ENCODE peak calls at places on chromosomes 6 and 20, in five cellular contexts. F is HCT116, G is SK-N-SH, I is K562, R is GM12878. B is an unnamed sample.

GRCh38 chr6:26538572-26538902 is 371 bp downstream of the HMGN4 start:
- DNase-seq in F (no peak), R (no peak), G (no peak), I (no peak), B (no peak)

GRCh38 chr6:11845664-11846577 is 67.3 kb upstream of the ADTRP start:
- DNase-seq in G (no peak), F (no peak), R (no peak), I (no peak), B (no peak)

GRCh38 chr6:162856885-162857284 is 129.1 kb downstream of the PACRG start:
- DNase-seq in I (peak; percentile 28), R (no peak), G (peak; percentile 79), F (peak; percentile 29), B (peak; percentile 20)

GRCh38 chr6:25692472-25692871 is 40.5 kb downstream of the SCGN start:
- DNase-seq in I (no peak), G (no peak), F (no peak), R (no peak), B (no peak)

GRCh38 chr6:85065831-85066230 is 301.4 kb upstream of the TBX18 start:
- DNase-seq in R (no peak), I (no peak), G (no peak), F (no peak), B (no peak)

GRCh38 chr20:45373353-45374100 is 4.6 kb downstream of the TP53TG5 start:
- DNase-seq in G (peak; percentile 83), F (peak; percentile 57), I (peak; percentile 95), R (no peak), B (peak; percentile 75)

GRCh38 chr6:70668499-70668812 is 773 bp downstream of the SMAP1 start:
- DNase-seq in R (no peak), F (peak; percentile 47), G (no peak), I (peak; percentile 54), B (no peak)

GRCh38 chr6:112251170-112251945 is 3.0 kb downstream of the LAMA4 start:
- DNase-seq in G (no peak), F (no peak), I (no peak), R (no peak), B (no peak)

GRCh38 chr20:54368578-54368977 is 106.8 kb upstream of the DOK5 start:
- DNase-seq in G (no peak), I (no peak), R (no peak), F (no peak), B (no peak)

GRCh38 chr6:154331750-154332149 is 24.9 kb downstream of the IPCEF1 start:
- DNase-seq in R (no peak), G (no peak), I (no peak), F (no peak), B (no peak)

GRCh38 chr20:39338977-39339376 is 376.8 kb downstream of the DHX35 start:
- DNase-seq in I (no peak), F (no peak), R (peak; percentile 40), G (no peak), B (no peak)

GRCh38 chr6:108616973-108617372 is 56.3 kb downstream of the FOXO3 start:
- DNase-seq in G (no peak), R (no peak), I (no peak), F (no peak), B (no peak)

GRCh38 chr20:38083338-38084048 is 49.9 kb downstream of the RPRD1B start:
- DNase-seq in F (no peak), G (no peak), R (no peak), I (peak; percentile 64), B (no peak)

GRCh38 chr20:34771680-34772081 is 53.8 kb downstream of the NCOA6 start:
- DNase-seq in R (no peak), F (no peak), I (no peak), G (no peak), B (no peak)

GRCh38 chr6:137365648-137366047 is 128.5 kb downstream of the OLIG3 start:
- DNase-seq in R (no peak), F (no peak), I (no peak), G (no peak), B (no peak)

GRCh38 chr6:137358273-137358672 is 135.9 kb downstream of the OLIG3 start:
- DNase-seq in I (no peak), R (no peak), F (no peak), G (no peak), B (no peak)

GRCh38 chr6:137363805-137364138 is 130.4 kb downstream of the OLIG3 start:
- DNase-seq in I (no peak), R (no peak), G (no peak), F (no peak), B (no peak)

GRCh38 chr6:137361701-137362100 is 132.5 kb downstream of the OLIG3 start:
- DNase-seq in R (no peak), I (no peak), G (no peak), F (no peak), B (no peak)

DNA sequence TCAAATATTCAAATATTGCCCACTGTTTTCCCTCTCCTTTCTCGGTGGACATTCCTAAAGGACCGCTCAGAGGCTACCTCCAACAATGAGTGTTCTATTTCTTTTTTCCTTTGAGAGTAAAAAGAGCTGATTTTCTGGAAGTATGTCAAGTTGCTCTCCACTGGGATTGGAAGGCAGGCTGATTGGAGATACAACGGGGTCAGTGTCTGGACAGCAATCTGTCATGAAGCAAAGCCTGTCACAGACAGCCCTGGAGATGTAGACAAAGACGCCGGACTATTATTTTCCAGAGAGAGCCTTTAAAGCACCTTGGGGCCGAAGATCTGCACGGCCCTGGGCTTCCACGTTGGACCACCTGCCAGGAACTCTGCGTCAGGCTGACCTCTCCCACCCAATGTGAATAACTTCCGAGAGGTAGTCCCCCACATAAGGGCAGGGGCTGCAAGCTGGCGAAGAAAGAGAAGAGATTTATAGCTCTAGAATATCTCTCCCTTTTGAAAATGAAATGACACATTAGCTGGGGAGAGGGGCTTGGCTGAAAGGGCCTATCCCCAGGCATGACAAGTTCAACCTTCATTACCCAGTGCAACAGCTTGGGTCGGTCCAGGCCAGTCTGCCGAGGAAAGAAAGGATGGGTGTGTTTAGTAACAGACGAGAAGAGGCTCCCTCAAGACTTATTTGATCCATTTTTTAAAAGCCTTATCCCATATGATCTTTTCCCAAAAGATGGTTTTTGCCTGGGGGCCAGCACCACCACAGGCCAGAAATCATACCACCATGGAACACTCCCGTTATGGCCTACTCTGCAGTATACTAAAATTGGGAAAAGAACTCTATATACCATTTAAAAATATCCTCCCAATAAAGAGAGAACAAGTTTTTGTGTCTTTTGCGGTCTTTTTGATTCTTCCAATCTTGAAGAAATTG is 131.1 kb downstream of the OLIG3 start:
- DNase-seq in G (no peak), I (no peak), F (no peak), R (no peak), B (no peak)
- H3K4me1 ChIP-seq in G (no peaks in the 10 kb centered on the region), I (no peaks in the 10 kb centered on the region), F (no peaks in the 10 kb centered on the region), R (no peaks in the 10 kb centered on the region), B (no peaks in the 10 kb centered on the region)

GRCh38 chr20:24763386-24764026 is 185.6 kb upstream of the CST7 start:
- DNase-seq in I (no peak), R (no peak), G (no peak), F (no peak), B (no peak)
- TF ChIP-seq REST in I (no peak), R (no peak), G (no peak), F (no peak), B (no peak)

GRCh38 chr6:22247916-22248482 is 48.8 kb downstream of the PRL start:
- DNase-seq in R (no peak), I (no peak), F (no peak), G (no peak), B (no peak)

GRCh38 chr6:22250486-22250885 is 46.4 kb downstream of the PRL start:
- DNase-seq in I (no peak), G (no peak), F (no peak), R (no peak), B (no peak)

GRCh38 chr6:22249646-22250045 is 47.2 kb downstream of the PRL start:
- DNase-seq in G (no peak), I (no peak), F (no peak), R (no peak), B (no peak)

GRCh38 chr6:22251331-22251730 is 45.5 kb downstream of the PRL start:
- DNase-seq in R (no peak), G (no peak), I (no peak), F (no peak), B (no peak)

DNA sequence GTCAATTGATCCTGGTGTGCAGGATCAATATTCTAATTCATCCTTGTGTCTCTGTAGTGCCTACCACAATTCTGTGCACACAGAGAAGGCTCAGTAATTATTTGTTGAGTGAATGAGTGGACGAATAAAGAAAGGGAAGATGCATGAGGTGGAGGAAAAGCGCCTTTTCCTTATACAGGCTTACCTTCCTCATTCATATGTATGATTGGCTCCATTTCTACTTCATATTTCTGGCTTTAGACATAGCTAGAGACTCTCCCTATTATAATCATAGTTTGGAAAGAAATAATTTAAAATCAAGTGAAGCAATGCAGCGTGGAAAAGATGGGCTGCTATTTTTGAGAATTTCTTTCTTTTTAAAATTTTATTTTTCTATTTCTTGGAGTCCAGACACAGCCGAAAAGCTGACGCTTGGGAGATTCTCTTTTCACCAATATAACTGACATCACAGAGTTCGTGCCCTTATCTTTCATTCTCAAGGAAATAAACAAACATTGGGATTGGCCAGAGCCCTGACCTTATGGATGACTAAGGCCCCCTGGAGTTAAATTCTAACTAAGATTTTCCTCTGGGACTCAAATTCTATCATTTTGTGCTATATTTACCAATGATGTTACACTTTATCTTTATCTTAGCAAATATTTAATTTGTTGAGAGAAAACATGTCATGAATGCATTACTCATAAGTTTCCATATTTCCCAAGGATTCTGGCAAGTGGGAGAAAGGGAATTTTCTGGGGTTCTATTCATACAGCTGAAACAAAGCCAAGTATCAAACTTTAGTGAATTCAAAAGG is 48.1 kb downstream of the PRL start:
- DNase-seq in I (no peak), G (no peak), R (no peak), F (no peak), B (no peak)
- TF ChIP-seq SIN3A in I (no peak), G (no peak), R (no peak), F (no peak), B (no peak)

DNA sequence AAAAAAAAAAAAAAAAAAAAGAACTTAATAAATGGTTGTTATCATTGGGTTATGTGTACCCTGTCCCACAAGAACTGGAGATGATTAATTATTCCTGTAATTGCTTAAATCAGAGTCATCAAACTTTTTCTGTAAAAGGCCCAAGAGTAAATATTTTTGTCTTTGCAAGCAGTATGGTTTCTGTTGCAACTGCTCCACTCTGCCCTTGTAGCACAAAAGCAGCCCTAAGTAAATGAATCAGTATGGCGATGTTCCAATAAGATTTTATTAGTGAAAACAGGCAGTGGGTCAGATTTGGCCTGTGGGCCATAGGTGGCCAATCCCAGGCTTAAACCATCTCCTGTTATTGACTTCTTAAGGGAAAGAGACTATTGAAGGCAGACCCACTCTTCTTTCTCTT is 252.7 kb downstream of the TSHZ2 start:
- DNase-seq in G (no peak), F (no peak), R (no peak), I (no peak), B (no peak)
- H3K4me1 ChIP-seq in G (no peaks in the 10 kb centered on the region), F (no peaks in the 10 kb centered on the region), R (peaks cover 9% of the 10 kb centered on the region), I (no peaks in the 10 kb centered on the region), B (no peaks in the 10 kb centered on the region)

GRCh38 chr6:142026471-142026870 is 106.3 kb upstream of the GJE1 start:
- DNase-seq in I (no peak), G (no peak), F (no peak), R (no peak), B (no peak)
- TF ChIP-seq REST in I (no peak), G (no peak), F (no peak), R (no peak), B (no peak)

B was measured in Panc1.